ENCODE peak calls at places on chromosomes 7 and 10, in eight cellular contexts. One of them, this sample, is unnamed.

GRCh38 chr7:30771859-30772429 is 727 bp downstream of the MINDY4 start:
- DNase-seq in breast epithelium: no peak
- DNase-seq in sigmoid colon: no peak
- DNase-seq in suprapubic skin: no peak
- DNase-seq in HCT116: no peak
- DNase-seq in HepG2: no peak
- DNase-seq in HL-60: peak; percentile 26
- DNase-seq in transverse colon: no peak
- DNase-seq in this sample: no peak

GRCh38 chr7:101633516-101633915 is 4.4 kb upstream of the MYL10 start:
- DNase-seq in HepG2: no peak
- DNase-seq in HCT116: no peak
- DNase-seq in suprapubic skin: no peak
- DNase-seq in HL-60: no peak
- DNase-seq in sigmoid colon: no peak
- DNase-seq in transverse colon: no peak
- DNase-seq in breast epithelium: no peak
- DNase-seq in this sample: no peak

GRCh38 chr7:26376208-26376917 is 84.7 kb downstream of the SNX10 start:
- DNase-seq in suprapubic skin: no peak
- DNase-seq in transverse colon: peak; percentile 39
- DNase-seq in HCT116: no peak
- DNase-seq in breast epithelium: peak; percentile 60
- DNase-seq in HepG2: peak; percentile 23
- DNase-seq in HL-60: peak; percentile 36
- DNase-seq in sigmoid colon: no peak
- DNase-seq in this sample: peak; percentile 40

GRCh38 chr10:86970152-86970886 is 2.0 kb downstream of the ADIRF start:
- DNase-seq in HCT116: peak; percentile 62
- DNase-seq in suprapubic skin: peak; percentile 94
- DNase-seq in transverse colon: peak; percentile 68
- DNase-seq in breast epithelium: peak; percentile 88
- DNase-seq in HepG2: no peak
- DNase-seq in sigmoid colon: peak; percentile 95
- DNase-seq in HL-60: no peak
- DNase-seq in this sample: no peak

GRCh38 chr10:131748831-131749766 is 151.7 kb upstream of the PPP2R2D start:
- DNase-seq in transverse colon: peak; percentile 13
- DNase-seq in HCT116: no peak
- DNase-seq in suprapubic skin: no peak
- DNase-seq in breast epithelium: no peak
- DNase-seq in sigmoid colon: peak; percentile 47
- DNase-seq in HepG2: peak; percentile 58
- DNase-seq in HL-60: no peak
- DNase-seq in this sample: no peak

GRCh38 chr7:20395494-20395893 is 64.8 kb downstream of the ITGB8 start:
- DNase-seq in transverse colon: no peak
- DNase-seq in breast epithelium: no peak
- DNase-seq in sigmoid colon: no peak
- DNase-seq in HCT116: no peak
- DNase-seq in suprapubic skin: no peak
- DNase-seq in HepG2: no peak
- DNase-seq in HL-60: no peak
- DNase-seq in this sample: no peak

GRCh38 chr10:29951441-29951931 is 107.9 kb downstream of the JCAD start:
- DNase-seq in HepG2: no peak
- DNase-seq in HL-60: no peak
- DNase-seq in suprapubic skin: no peak
- DNase-seq in breast epithelium: no peak
- DNase-seq in HCT116: no peak
- DNase-seq in sigmoid colon: no peak
- DNase-seq in transverse colon: no peak
- DNase-seq in this sample: no peak

GRCh38 chr10:69649771-69650550 is 19.9 kb downstream of the FAM241B start:
- DNase-seq in transverse colon: no peak
- DNase-seq in HepG2: no peak
- DNase-seq in HL-60: no peak
- DNase-seq in sigmoid colon: no peak
- DNase-seq in suprapubic skin: no peak
- DNase-seq in breast epithelium: no peak
- DNase-seq in HCT116: no peak
- DNase-seq in this sample: no peak

GRCh38 chr7:2044311-2044882 is 188.3 kb downstream of the MAD1L1 start:
- DNase-seq in HL-60: no peak
- DNase-seq in breast epithelium: no peak
- DNase-seq in HCT116: no peak
- DNase-seq in transverse colon: no peak
- DNase-seq in HepG2: no peak
- DNase-seq in suprapubic skin: peak; percentile 34
- DNase-seq in sigmoid colon: peak; percentile 59
- DNase-seq in this sample: no peak

GRCh38 chr10:70174058-70174741 is 3.9 kb upstream of the SAR1A start:
- DNase-seq in sigmoid colon: no peak
- DNase-seq in suprapubic skin: no peak
- DNase-seq in HL-60: peak; percentile 73
- DNase-seq in transverse colon: peak; percentile 25
- DNase-seq in HepG2: peak; percentile 79
- DNase-seq in HCT116: no peak
- DNase-seq in breast epithelium: no peak
- DNase-seq in this sample: peak; percentile 18

GRCh38 chr10:123986736-123987135 is 95.1 kb upstream of the CPXM2 start:
- DNase-seq in sigmoid colon: no peak
- DNase-seq in transverse colon: no peak
- DNase-seq in suprapubic skin: no peak
- DNase-seq in HL-60: no peak
- DNase-seq in HepG2: no peak
- DNase-seq in HCT116: no peak
- DNase-seq in breast epithelium: no peak
- DNase-seq in this sample: no peak

GRCh38 chr7:42227931-42228591 is 8.9 kb downstream of the GLI3 start:
- DNase-seq in suprapubic skin: peak; percentile 71
- DNase-seq in sigmoid colon: peak; percentile 75
- DNase-seq in transverse colon: peak; percentile 10
- DNase-seq in HCT116: no peak
- DNase-seq in breast epithelium: no peak
- DNase-seq in HepG2: no peak
- DNase-seq in HL-60: no peak
- DNase-seq in this sample: no peak

GRCh38 chr7:47602272-47603004 is 20.5 kb upstream of the TNS3 start:
- DNase-seq in suprapubic skin: no peak
- DNase-seq in sigmoid colon: no peak
- DNase-seq in breast epithelium: no peak
- DNase-seq in HL-60: no peak
- DNase-seq in HCT116: no peak
- DNase-seq in HepG2: no peak
- DNase-seq in transverse colon: no peak
- DNase-seq in this sample: no peak

GRCh38 chr7:114086491-114086905 is 167.7 kb upstream of the PPP1R3A start:
- DNase-seq in suprapubic skin: peak; percentile 71
- DNase-seq in HepG2: no peak
- DNase-seq in transverse colon: peak; percentile 49
- DNase-seq in breast epithelium: no peak
- DNase-seq in HCT116: no peak
- DNase-seq in HL-60: no peak
- DNase-seq in sigmoid colon: peak; percentile 75
- DNase-seq in this sample: no peak

GRCh38 chr10:30000802-30001571 is 58.4 kb downstream of the JCAD start:
- DNase-seq in sigmoid colon: peak; percentile 93
- DNase-seq in breast epithelium: no peak
- DNase-seq in HepG2: peak; percentile 51
- DNase-seq in suprapubic skin: peak; percentile 76
- DNase-seq in transverse colon: peak; percentile 26
- DNase-seq in HCT116: no peak
- DNase-seq in HL-60: no peak
- DNase-seq in this sample: no peak

GRCh38 chr10:12193193-12193592 is 2.5 kb downstream of the NUDT5 start:
- DNase-seq in HL-60: no peak
- DNase-seq in HepG2: no peak
- DNase-seq in suprapubic skin: no peak
- DNase-seq in breast epithelium: no peak
- DNase-seq in HCT116: no peak
- DNase-seq in transverse colon: no peak
- DNase-seq in sigmoid colon: no peak
- DNase-seq in this sample: no peak

GRCh38 chr7:7816084-7816483 is 97.7 kb upstream of the RPA3 start:
- DNase-seq in suprapubic skin: no peak
- DNase-seq in breast epithelium: no peak
- DNase-seq in HepG2: no peak
- DNase-seq in HL-60: no peak
- DNase-seq in transverse colon: no peak
- DNase-seq in HCT116: no peak
- DNase-seq in sigmoid colon: no peak
- DNase-seq in this sample: peak; percentile 8

GRCh38 chr10:112227331-112227961 is 43.9 kb upstream of the GPAM start:
- DNase-seq in sigmoid colon: no peak
- DNase-seq in breast epithelium: no peak
- DNase-seq in transverse colon: no peak
- DNase-seq in HL-60: peak; percentile 72
- DNase-seq in suprapubic skin: no peak
- DNase-seq in HepG2: peak; percentile 95
- DNase-seq in HCT116: no peak
- DNase-seq in this sample: no peak

GRCh38 chr7:90225601-90226000 is 14.1 kb downstream of the STEAP2 start:
- DNase-seq in breast epithelium: no peak
- DNase-seq in sigmoid colon: no peak
- DNase-seq in transverse colon: no peak
- DNase-seq in HL-60: no peak
- DNase-seq in suprapubic skin: no peak
- DNase-seq in HepG2: no peak
- DNase-seq in HCT116: no peak
- DNase-seq in this sample: no peak

GRCh38 chr10:118827466-118828155 is 72.8 kb upstream of the CACUL1 start:
- DNase-seq in HepG2: no peak
- DNase-seq in breast epithelium: no peak
- DNase-seq in sigmoid colon: no peak
- DNase-seq in suprapubic skin: no peak
- DNase-seq in transverse colon: no peak
- DNase-seq in HL-60: no peak
- DNase-seq in HCT116: no peak
- DNase-seq in this sample: no peak

DNA sequence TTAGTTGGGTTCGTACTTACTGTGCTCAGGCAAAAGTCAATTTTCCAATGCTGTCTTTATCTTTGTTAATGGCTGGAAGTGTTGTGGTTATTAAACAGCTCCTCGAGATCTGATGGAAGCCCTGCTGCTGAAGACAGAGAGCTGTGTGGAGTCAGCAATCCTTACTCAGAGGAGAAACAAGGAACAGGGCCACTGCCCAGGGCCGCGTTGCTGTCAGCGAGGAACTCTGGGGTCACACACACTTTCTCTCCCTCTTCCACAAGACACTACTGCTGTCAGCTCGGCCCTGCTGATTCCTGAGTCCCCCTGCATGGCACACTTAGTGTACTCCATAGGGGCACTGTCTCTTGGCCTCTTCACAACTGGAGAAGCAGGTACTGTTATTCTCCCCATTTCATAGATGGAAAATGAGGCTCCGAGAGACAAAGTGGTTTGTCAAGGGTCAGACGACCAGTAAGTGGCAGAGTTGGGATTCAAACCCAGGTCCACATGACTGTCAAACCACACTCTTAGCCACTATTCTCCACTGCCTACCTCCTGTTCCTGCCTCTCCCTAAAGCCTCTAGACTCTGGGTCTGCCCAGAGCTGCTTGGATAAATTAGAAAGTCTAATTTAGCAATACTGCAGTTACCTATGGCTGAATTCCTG is 29.3 kb upstream of the PDCD4 start:
- DNase-seq in breast epithelium: no peak
- DNase-seq in HepG2: no peak
- DNase-seq in HCT116: no peak
- DNase-seq in transverse colon: peak; percentile 18
- DNase-seq in suprapubic skin: no peak
- DNase-seq in HL-60: no peak
- DNase-seq in sigmoid colon: peak; percentile 43
- DNase-seq in this sample: no peak
- TF ChIP-seq POLR2AphosphoS5 in breast epithelium: no peak
- TF ChIP-seq POLR2AphosphoS5 in HepG2: no peak
- TF ChIP-seq POLR2AphosphoS5 in HCT116: no peak
- TF ChIP-seq POLR2AphosphoS5 in transverse colon: no peak
- TF ChIP-seq POLR2AphosphoS5 in suprapubic skin: no peak
- TF ChIP-seq POLR2AphosphoS5 in HL-60: no peak
- TF ChIP-seq POLR2AphosphoS5 in sigmoid colon: no peak
- TF ChIP-seq POLR2AphosphoS5 in this sample: no peak

DNA sequence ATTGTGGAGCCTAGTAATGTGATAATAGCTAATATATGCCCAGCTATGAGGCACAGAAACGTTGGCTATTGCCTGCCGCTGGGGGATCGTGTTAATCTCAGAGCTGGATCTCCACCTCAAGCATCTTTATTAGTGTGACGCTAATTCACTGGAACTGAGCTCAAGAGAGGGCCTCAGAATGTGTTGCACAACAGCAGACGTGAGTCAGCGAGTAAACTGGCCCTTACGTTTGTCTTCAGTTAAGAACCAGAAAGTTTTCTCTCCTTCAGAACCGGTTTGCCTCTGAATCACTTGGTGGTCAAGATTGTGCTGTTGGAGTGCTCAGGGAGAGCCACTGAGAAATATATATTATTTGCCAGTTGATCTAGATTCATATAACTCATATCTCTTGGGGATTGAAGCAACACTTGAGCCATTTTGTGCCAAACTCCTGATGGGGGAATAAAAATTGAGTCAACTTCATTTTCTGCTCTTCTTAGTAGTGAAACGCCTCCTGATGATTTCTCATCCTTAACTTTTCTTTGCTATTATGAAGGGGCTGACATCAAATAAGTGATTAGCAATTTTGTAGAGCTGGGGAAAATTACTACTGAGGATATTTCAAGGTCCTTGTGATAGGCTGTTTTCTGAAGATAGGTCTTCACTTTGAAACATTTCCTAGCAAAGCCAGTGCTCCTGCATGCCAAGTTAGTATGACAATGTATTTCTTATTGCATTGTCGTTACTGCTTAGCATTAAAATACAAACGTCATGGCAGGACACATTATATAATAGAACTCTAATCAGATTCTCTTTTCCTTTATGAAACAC is 22.3 kb downstream of the BZW2 start:
- DNase-seq in HL-60: peak; percentile 75
- DNase-seq in transverse colon: peak; percentile 44
- DNase-seq in breast epithelium: peak; percentile 70
- DNase-seq in HepG2: peak; percentile 10
- DNase-seq in sigmoid colon: peak; percentile 86
- DNase-seq in suprapubic skin: peak; percentile 82
- DNase-seq in HCT116: peak; percentile 91
- DNase-seq in this sample: no peak
- TF ChIP-seq POLR2AphosphoS5 in HL-60: no peak
- TF ChIP-seq POLR2AphosphoS5 in transverse colon: no peak
- TF ChIP-seq POLR2AphosphoS5 in breast epithelium: peak; percentile 81
- TF ChIP-seq POLR2AphosphoS5 in HepG2: no peak
- TF ChIP-seq POLR2AphosphoS5 in sigmoid colon: no peak
- TF ChIP-seq POLR2AphosphoS5 in suprapubic skin: no peak
- TF ChIP-seq POLR2AphosphoS5 in HCT116: peak; percentile 30
- TF ChIP-seq POLR2AphosphoS5 in this sample: no peak

GRCh38 chr7:28573059-28573553 is 160.8 kb downstream of the CREB5 start:
- DNase-seq in HL-60: no peak
- DNase-seq in HepG2: peak; percentile 18
- DNase-seq in suprapubic skin: no peak
- DNase-seq in transverse colon: peak; percentile 12
- DNase-seq in sigmoid colon: no peak
- DNase-seq in breast epithelium: peak; percentile 56
- DNase-seq in HCT116: no peak
- DNase-seq in this sample: no peak
- TF ChIP-seq POLR2AphosphoS5 in HL-60: no peak
- TF ChIP-seq POLR2AphosphoS5 in HepG2: no peak
- TF ChIP-seq POLR2AphosphoS5 in suprapubic skin: no peak
- TF ChIP-seq POLR2AphosphoS5 in transverse colon: no peak
- TF ChIP-seq POLR2AphosphoS5 in sigmoid colon: no peak
- TF ChIP-seq POLR2AphosphoS5 in breast epithelium: no peak
- TF ChIP-seq POLR2AphosphoS5 in HCT116: no peak
- TF ChIP-seq POLR2AphosphoS5 in this sample: no peak

GRCh38 chr7:82674319-82674718 is 230.7 kb upstream of the CACNA2D1 start:
- DNase-seq in HCT116: no peak
- DNase-seq in transverse colon: no peak
- DNase-seq in HL-60: no peak
- DNase-seq in HepG2: no peak
- DNase-seq in sigmoid colon: no peak
- DNase-seq in suprapubic skin: no peak
- DNase-seq in breast epithelium: no peak
- DNase-seq in this sample: no peak
- TF ChIP-seq POLR2AphosphoS5 in HCT116: no peak
- TF ChIP-seq POLR2AphosphoS5 in transverse colon: no peak
- TF ChIP-seq POLR2AphosphoS5 in HL-60: no peak
- TF ChIP-seq POLR2AphosphoS5 in HepG2: no peak
- TF ChIP-seq POLR2AphosphoS5 in sigmoid colon: no peak
- TF ChIP-seq POLR2AphosphoS5 in suprapubic skin: no peak
- TF ChIP-seq POLR2AphosphoS5 in breast epithelium: no peak
- TF ChIP-seq POLR2AphosphoS5 in this sample: no peak